ENCODE peak calls at places on chromosomes 7 and 10, in seven cellular contexts. G is ureter; Y is suprapubic skin; H is occipital lobe; T is activated naive CD8-positive, alpha-beta T cell treated with anti-CD3 and anti-CD28 coated beads, Interleukin-2, amount 50 U/mL, for 24 hours; I is activated CD8-positive, alpha-beta memory T cell treated with anti-CD3 and anti-CD28 coated beads, Interleukin-2, amount 50 U/mL, for 4 hours; P is activated T-helper 1 cell treated with Interleukin-2 at 50 U/mL for 16 hours. L is an unnamed sample.

GRCh38 chr10:102613286-102613685 is 31.0 kb upstream of the TRIM8 start:
- DNase-seq in G (no peak), Y (no peak), H (no peak), T (no peak), I (peak), P (no peak), L (no peak)

GRCh38 chr10:109740436-109740835 is 182.9 kb downstream of the XPNPEP1 start:
- DNase-seq in G (no peak), Y (no peak), H (no peak), T (no peak), I (no peak), P (no peak), L (no peak)

GRCh38 chr10:75038335-75038734 is 73.1 kb upstream of the SAMD8 start:
- DNase-seq in G (peak), Y (no peak), H (no peak), T (no peak), I (no peak), P (no peak), L (no peak)

GRCh38 chr10:47438857-47439474 is 44.9 kb downstream of the ANXA8 start:
- DNase-seq in G (peak), Y (peak), H (no peak), T (no peak), I (no peak), P (no peak), L (no peak)

GRCh38 chr10:125225051-125225450 is 64.7 kb upstream of the CTBP2 start:
- DNase-seq in G (no peak), Y (no peak), H (no peak), T (no peak), I (no peak), P (no peak), L (no peak)

GRCh38 chr10:122701652-122702051 is 2.0 kb upstream of the C10orf120 start:
- DNase-seq in G (no peak), Y (no peak), H (no peak), T (no peak), I (no peak), P (no peak), L (no peak)

GRCh38 chr7:87926581-87927461 is 7.2 kb upstream of the ADAM22 start:
- DNase-seq in G (no peak), Y (no peak), H (no peak), T (peak), I (no peak), P (no peak), L (no peak)

GRCh38 chr10:3647074-3647473 is 137.9 kb downstream of the KLF6 start:
- DNase-seq in G (no peak), Y (no peak), H (no peak), T (no peak), I (no peak), P (no peak), L (no peak)

GRCh38 chr7:54705436-54705835 is 53.6 kb downstream of the SEC61G start:
- DNase-seq in G (no peak), Y (no peak), H (no peak), T (no peak), I (no peak), P (no peak), L (no peak)

GRCh38 chr7:140671966-140672365 is 779 bp upstream of the ADCK2 start:
- DNase-seq in G (no peak), Y (no peak), H (no peak), T (no peak), I (no peak), P (no peak), L (no peak)

GRCh38 chr10:123390874-123391273 is 236.7 kb downstream of the BUB3 start:
- DNase-seq in G (peak), Y (no peak), H (no peak), T (no peak), I (no peak), P (no peak), L (no peak)

GRCh38 chr10:77925795-77926565 is 575 bp downstream of the DLG5 start:
- DNase-seq in G (peak), Y (peak), H (no peak), T (peak), I (peak), P (no peak), L (peak)

GRCh38 chr10:124523301-124523871 is 61.8 kb downstream of the LHPP start:
- DNase-seq in G (no peak), Y (no peak), H (no peak), T (no peak), I (no peak), P (no peak), L (no peak)

GRCh38 chr7:45592230-45592991 is 18.2 kb downstream of the ADCY1 start:
- DNase-seq in G (peak), Y (peak), H (no peak), T (no peak), I (no peak), P (no peak), L (no peak)

GRCh38 chr7:26612742-26613141 is 251.6 kb downstream of the SKAP2 start:
- DNase-seq in G (no peak), Y (no peak), H (peak), T (no peak), I (no peak), P (no peak), L (no peak)

GRCh38 chr10:90308223-90308622 is 549.6 kb downstream of the HTR7 start:
- DNase-seq in G (no peak), Y (no peak), H (no peak), T (no peak), I (no peak), P (no peak), L (no peak)

GRCh38 chr7:30276203-30276900 is 8.0 kb upstream of the ZNRF2 start:
- DNase-seq in G (no peak), Y (no peak), H (peak), T (peak), I (peak), P (peak), L (peak)

GRCh38 chr10:131177431-131178327 is 133.8 kb downstream of the TCERG1L start:
- DNase-seq in G (peak), Y (peak), H (no peak), T (no peak), I (no peak), P (no peak), L (no peak)

GRCh38 chr7:70027864-70028263 is 429.6 kb downstream of the AUTS2 start:
- DNase-seq in G (no peak), Y (no peak), H (no peak), T (no peak), I (no peak), P (no peak), L (peak)

GRCh38 chr7:45257284-45257683 is 99.7 kb downstream of the RAMP3 start:
- DNase-seq in G (no peak), Y (no peak), H (no peak), T (no peak), I (no peak), P (no peak), L (no peak)

GRCh38 chr10:3791974-3792633 is 7.1 kb upstream of the KLF6 start:
- DNase-seq in G (no peak), Y (no peak), H (no peak), T (no peak), I (no peak), P (no peak), L (no peak)

GRCh38 chr10:32266979-32267378 is 80.0 kb downstream of the EPC1 start:
- DNase-seq in G (no peak), Y (no peak), H (no peak), T (no peak), I (no peak), P (no peak), L (no peak)

GRCh38 chr10:94429049-94429707 is 26.8 kb downstream of the TBC1D12 start:
- DNase-seq in G (no peak), Y (no peak), H (no peak), T (no peak), I (no peak), P (no peak), L (no peak)

GRCh38 chr10:95840121-95840520 is 67.7 kb upstream of the CC2D2B start:
- DNase-seq in G (no peak), Y (no peak), H (no peak), T (no peak), I (no peak), P (no peak), L (no peak)

GRCh38 chr7:2540641-2541051 is 14.7 kb downstream of the BRAT1 start:
- DNase-seq in G (no peak), Y (peak), H (no peak), T (no peak), I (no peak), P (no peak), L (no peak)